ENCODE peak calls at places on chromosomes 12 and 14, in nine cellular contexts. One of them, this sample, is unnamed.
A peak's percentile ranks its signal among the peaks of the same experiment; 100 is the strongest.

GRCh38 chr14:62039871-62040270 is 277.7 kb downstream of the SNAPC1 start:
- DNase-seq in NCI-H2227 treated with DMSO at 0.1 percent for 48 hours: no peak
- DNase-seq in caudate nucleus: no peak
- DNase-seq in NCI-H460: no peak
- DNase-seq in neural progenitor cell: no peak
- DNase-seq in ELR: no peak
- DNase-seq in upper lobe of left lung: no peak
- DNase-seq in Caki2: no peak
- DNase-seq in HFF-Myc: no peak
- DNase-seq in this sample: no peak

GRCh38 chr12:65741662-65742480 is 82.4 kb upstream of the HMGA2 start:
- DNase-seq in NCI-H2227 treated with DMSO at 0.1 percent for 48 hours: no peak
- DNase-seq in caudate nucleus: peak; percentile 66
- DNase-seq in NCI-H460: no peak
- DNase-seq in neural progenitor cell: peak; percentile 70
- DNase-seq in ELR: peak; percentile 71
- DNase-seq in upper lobe of left lung: peak; percentile 86
- DNase-seq in Caki2: peak; percentile 78
- DNase-seq in HFF-Myc: no peak
- DNase-seq in this sample: peak; percentile 96

GRCh38 chr14:55438066-55438683 is 2.2 kb downstream of the TBPL2 start:
- DNase-seq in NCI-H2227 treated with DMSO at 0.1 percent for 48 hours: peak; percentile 49
- DNase-seq in caudate nucleus: no peak
- DNase-seq in NCI-H460: peak; percentile 47
- DNase-seq in neural progenitor cell: peak; percentile 74
- DNase-seq in ELR: peak; percentile 79
- DNase-seq in upper lobe of left lung: no peak
- DNase-seq in Caki2: peak; percentile 46
- DNase-seq in HFF-Myc: no peak
- DNase-seq in this sample: peak; percentile 85

GRCh38 chr12:110279976-110280783 is 867 bp upstream of the ATP2A2 start:
- DNase-seq in NCI-H2227 treated with DMSO at 0.1 percent for 48 hours: peak; percentile 77
- DNase-seq in caudate nucleus: peak; percentile 85
- DNase-seq in NCI-H460: peak; percentile 31
- DNase-seq in neural progenitor cell: peak; percentile 27
- DNase-seq in ELR: peak; percentile 72
- DNase-seq in upper lobe of left lung: no peak
- DNase-seq in Caki2: peak; percentile 70
- DNase-seq in HFF-Myc: no peak
- DNase-seq in this sample: peak; percentile 94

GRCh38 chr12:107929436-107929835 is 154.9 kb downstream of the ASCL4 start:
- DNase-seq in NCI-H2227 treated with DMSO at 0.1 percent for 48 hours: peak; percentile 85
- DNase-seq in caudate nucleus: no peak
- DNase-seq in NCI-H460: peak; percentile 40
- DNase-seq in neural progenitor cell: peak; percentile 70
- DNase-seq in ELR: peak; percentile 46
- DNase-seq in upper lobe of left lung: no peak
- DNase-seq in Caki2: no peak
- DNase-seq in HFF-Myc: peak; percentile 12
- DNase-seq in this sample: no peak

GRCh38 chr12:108803428-108804105 is 53.8 kb downstream of the SSH1 start:
- DNase-seq in NCI-H2227 treated with DMSO at 0.1 percent for 48 hours: peak; percentile 91
- DNase-seq in caudate nucleus: peak; percentile 75
- DNase-seq in NCI-H460: peak; percentile 85
- DNase-seq in neural progenitor cell: peak; percentile 84
- DNase-seq in ELR: peak; percentile 94
- DNase-seq in upper lobe of left lung: no peak
- DNase-seq in Caki2: peak; percentile 76
- DNase-seq in HFF-Myc: peak; percentile 82
- DNase-seq in this sample: no peak

GRCh38 chr14:58637391-58638230 is at the start of gene DACT1:
- DNase-seq in NCI-H2227 treated with DMSO at 0.1 percent for 48 hours: peak; percentile 61
- DNase-seq in caudate nucleus: peak; percentile 74
- DNase-seq in NCI-H460: no peak
- DNase-seq in neural progenitor cell: peak; percentile 90
- DNase-seq in ELR: peak; percentile 49
- DNase-seq in upper lobe of left lung: peak; percentile 93
- DNase-seq in Caki2: peak; percentile 22
- DNase-seq in HFF-Myc: no peak
- DNase-seq in this sample: peak; percentile 91

GRCh38 chr14:98018626-98019025 is 1221.4 kb downstream of the VRK1 start:
- DNase-seq in NCI-H2227 treated with DMSO at 0.1 percent for 48 hours: no peak
- DNase-seq in caudate nucleus: no peak
- DNase-seq in NCI-H460: no peak
- DNase-seq in neural progenitor cell: no peak
- DNase-seq in ELR: no peak
- DNase-seq in upper lobe of left lung: no peak
- DNase-seq in Caki2: no peak
- DNase-seq in HFF-Myc: no peak
- DNase-seq in this sample: no peak

GRCh38 chr14:101472518-101472849 is 88.8 kb upstream of the DIO3 start:
- DNase-seq in NCI-H2227 treated with DMSO at 0.1 percent for 48 hours: no peak
- DNase-seq in caudate nucleus: no peak
- DNase-seq in NCI-H460: no peak
- DNase-seq in neural progenitor cell: no peak
- DNase-seq in ELR: no peak
- DNase-seq in upper lobe of left lung: no peak
- DNase-seq in Caki2: no peak
- DNase-seq in HFF-Myc: no peak
- DNase-seq in this sample: no peak

GRCh38 chr14:37874429-37875109 is 279.1 kb downstream of the TTC6 start:
- DNase-seq in NCI-H2227 treated with DMSO at 0.1 percent for 48 hours: peak; percentile 37
- DNase-seq in caudate nucleus: peak; percentile 40
- DNase-seq in NCI-H460: peak; percentile 79
- DNase-seq in neural progenitor cell: peak; percentile 88
- DNase-seq in ELR: peak; percentile 75
- DNase-seq in upper lobe of left lung: no peak
- DNase-seq in Caki2: peak; percentile 59
- DNase-seq in HFF-Myc: peak; percentile 54
- DNase-seq in this sample: peak; percentile 51

GRCh38 chr12:119047641-119048040 is 66.3 kb downstream of the SRRM4 start:
- DNase-seq in NCI-H2227 treated with DMSO at 0.1 percent for 48 hours: no peak
- DNase-seq in caudate nucleus: no peak
- DNase-seq in NCI-H460: no peak
- DNase-seq in neural progenitor cell: no peak
- DNase-seq in ELR: no peak
- DNase-seq in upper lobe of left lung: no peak
- DNase-seq in Caki2: no peak
- DNase-seq in HFF-Myc: no peak
- DNase-seq in this sample: no peak

GRCh38 chr12:66036317-66036716 is 94.2 kb downstream of the LLPH start:
- DNase-seq in NCI-H2227 treated with DMSO at 0.1 percent for 48 hours: no peak
- DNase-seq in caudate nucleus: no peak
- DNase-seq in NCI-H460: no peak
- DNase-seq in neural progenitor cell: no peak
- DNase-seq in ELR: peak; percentile 95
- DNase-seq in upper lobe of left lung: no peak
- DNase-seq in Caki2: peak; percentile 95
- DNase-seq in HFF-Myc: peak; percentile 45
- DNase-seq in this sample: peak; percentile 56

GRCh38 chr12:113932411-113933196 is 33.5 kb downstream of the RBM19 start:
- DNase-seq in NCI-H2227 treated with DMSO at 0.1 percent for 48 hours: peak; percentile 87
- DNase-seq in caudate nucleus: peak; percentile 79
- DNase-seq in NCI-H460: no peak
- DNase-seq in neural progenitor cell: peak; percentile 73
- DNase-seq in ELR: no peak
- DNase-seq in upper lobe of left lung: no peak
- DNase-seq in Caki2: no peak
- DNase-seq in HFF-Myc: no peak
- DNase-seq in this sample: peak; percentile 87

GRCh38 chr14:56172571-56172971 is 54.4 kb downstream of the PELI2 start:
- DNase-seq in NCI-H2227 treated with DMSO at 0.1 percent for 48 hours: no peak
- DNase-seq in caudate nucleus: no peak
- DNase-seq in NCI-H460: no peak
- DNase-seq in neural progenitor cell: no peak
- DNase-seq in ELR: peak; percentile 52
- DNase-seq in upper lobe of left lung: no peak
- DNase-seq in Caki2: peak; percentile 73
- DNase-seq in HFF-Myc: no peak
- DNase-seq in this sample: peak; percentile 44

GRCh38 chr14:104144911-104145825 is 6.8 kb downstream of the KIF26A start:
- DNase-seq in NCI-H2227 treated with DMSO at 0.1 percent for 48 hours: no peak
- DNase-seq in caudate nucleus: no peak
- DNase-seq in NCI-H460: no peak
- DNase-seq in neural progenitor cell: no peak
- DNase-seq in ELR: no peak
- DNase-seq in upper lobe of left lung: peak; percentile 85
- DNase-seq in Caki2: no peak
- DNase-seq in HFF-Myc: no peak
- DNase-seq in this sample: peak; percentile 70

GRCh38 chr12:51362747-51363342 is 16.4 kb upstream of the CELA1 start:
- DNase-seq in NCI-H2227 treated with DMSO at 0.1 percent for 48 hours: no peak
- DNase-seq in caudate nucleus: no peak
- DNase-seq in NCI-H460: no peak
- DNase-seq in neural progenitor cell: no peak
- DNase-seq in ELR: no peak
- DNase-seq in upper lobe of left lung: no peak
- DNase-seq in Caki2: no peak
- DNase-seq in HFF-Myc: no peak
- DNase-seq in this sample: no peak

GRCh38 chr14:29649170-29649569 is 278.5 kb downstream of the PRKD1 start:
- DNase-seq in NCI-H2227 treated with DMSO at 0.1 percent for 48 hours: no peak
- DNase-seq in caudate nucleus: no peak
- DNase-seq in NCI-H460: no peak
- DNase-seq in neural progenitor cell: no peak
- DNase-seq in ELR: no peak
- DNase-seq in upper lobe of left lung: no peak
- DNase-seq in Caki2: no peak
- DNase-seq in HFF-Myc: no peak
- DNase-seq in this sample: no peak

GRCh38 chr12:81963651-81964050 is 204.5 kb upstream of the PPFIA2 start:
- DNase-seq in NCI-H2227 treated with DMSO at 0.1 percent for 48 hours: no peak
- DNase-seq in caudate nucleus: no peak
- DNase-seq in NCI-H460: no peak
- DNase-seq in neural progenitor cell: no peak
- DNase-seq in ELR: no peak
- DNase-seq in upper lobe of left lung: no peak
- DNase-seq in Caki2: peak; percentile 96
- DNase-seq in HFF-Myc: no peak
- DNase-seq in this sample: no peak

GRCh38 chr12:130916251-130916911 is 37.3 kb upstream of the ADGRD1 start:
- DNase-seq in NCI-H2227 treated with DMSO at 0.1 percent for 48 hours: peak; percentile 76
- DNase-seq in caudate nucleus: peak; percentile 62
- DNase-seq in NCI-H460: peak; percentile 81
- DNase-seq in neural progenitor cell: peak; percentile 88
- DNase-seq in ELR: peak; percentile 33
- DNase-seq in upper lobe of left lung: peak; percentile 60
- DNase-seq in Caki2: peak; percentile 57
- DNase-seq in HFF-Myc: no peak
- DNase-seq in this sample: peak; percentile 90

GRCh38 chr12:69095765-69096477 is 143.4 kb upstream of the CPSF6 start:
- DNase-seq in NCI-H2227 treated with DMSO at 0.1 percent for 48 hours: no peak
- DNase-seq in caudate nucleus: no peak
- DNase-seq in NCI-H460: no peak
- DNase-seq in neural progenitor cell: no peak
- DNase-seq in ELR: no peak
- DNase-seq in upper lobe of left lung: no peak
- DNase-seq in Caki2: no peak
- DNase-seq in HFF-Myc: no peak
- DNase-seq in this sample: no peak

This sample was measured in osteoblast.